ENCODE peak calls at places on chromosomes 1 and 21, in four cellular contexts. K is neuronal stem cell, D is trophoblast cell, U is H1. S is an unnamed sample.

GRCh38 chr1:185409763-185410528 is 92.9 kb upstream of the IVNS1ABP start:
- DNase-seq in K (no peak), D (no peak), U (no peak), S (peak)

GRCh38 chr1:240008298-240008697 is 83.4 kb upstream of the FMN2 start:
- DNase-seq in K (no peak), D (no peak), U (no peak), S (no peak)

GRCh38 chr1:85992756-85993155 is 163.8 kb downstream of the COL24A1 start:
- DNase-seq in K (no peak), D (no peak), U (no peak), S (peak)

GRCh38 chr1:169240449-169241242 is 127.0 kb downstream of the NME7 start:
- DNase-seq in K (no peak), D (no peak), U (no peak), S (no peak)

GRCh38 chr1:27643626-27644368 is 8.8 kb upstream of the FGR start:
- DNase-seq in K (no peak), D (peak), U (no peak), S (peak)

GRCh38 chr1:5622412-5622811 is 369.8 kb downstream of the NPHP4 start:
- DNase-seq in K (no peak), D (no peak), U (no peak), S (no peak)

GRCh38 chr1:185016880-185017279 is 28.5 kb upstream of the RNF2 start:
- DNase-seq in K (no peak), D (no peak), U (no peak), S (peak)

GRCh38 chr1:169003864-169004516 is 102.5 kb upstream of the ATP1B1 start:
- DNase-seq in K (no peak), D (no peak), U (no peak), S (peak)

GRCh38 chr1:6108937-6109636 is 63.4 kb downstream of the KCNAB2 start:
- DNase-seq in K (no peak), D (peak), U (peak), S (no peak)

GRCh38 chr1:2583871-2584341 is 2.7 kb upstream of the PRXL2B start:
- DNase-seq in K (no peak), D (no peak), U (no peak), S (no peak)

DNA sequence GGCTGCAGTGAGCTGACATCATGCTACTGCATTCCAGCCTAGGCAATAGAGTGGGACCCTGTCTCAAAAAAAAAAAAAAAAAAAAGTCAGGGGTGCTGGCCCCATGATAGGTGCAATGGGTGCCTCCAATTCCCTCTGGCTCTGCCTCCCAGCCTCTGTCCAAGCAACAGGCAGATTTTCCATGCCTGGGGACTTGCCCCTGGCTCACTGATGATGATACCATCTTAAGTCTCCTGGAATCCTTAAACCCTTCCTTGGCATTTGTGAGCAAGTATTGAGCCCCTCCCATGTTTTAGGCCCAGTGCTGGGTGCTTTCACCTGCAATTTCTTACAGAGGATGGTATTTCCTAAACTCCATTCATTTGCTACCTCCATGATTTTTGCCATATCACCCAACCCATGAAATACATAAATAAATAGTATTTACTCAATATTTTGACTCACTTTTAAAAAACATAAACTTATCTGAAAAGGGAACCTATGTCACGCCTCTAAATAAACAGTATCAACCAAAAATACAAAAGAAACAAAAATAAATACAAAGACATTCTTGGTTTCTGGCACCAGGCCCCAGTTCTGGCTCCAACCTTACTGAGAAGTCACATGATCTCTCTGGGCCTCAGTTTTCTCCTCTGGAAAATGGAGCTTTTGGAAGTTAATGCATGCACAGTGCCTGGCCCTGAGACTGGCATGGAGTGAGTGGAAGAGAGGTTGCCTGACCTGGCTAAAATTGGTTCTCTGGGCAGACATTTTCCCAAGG is 1.5 kb upstream of the ALPL start:
- DNase-seq in K (no peak), D (peak), U (no peak), S (no peak)
- H3K4me3 ChIP-seq in K (no peak), D (no peak), U (no peak), S (no peak)

GRCh38 chr1:192539450-192540132 is 36.0 kb upstream of the RGS1 start:
- DNase-seq in K (peak), D (peak), U (no peak), S (peak)
- H2BK12ac ChIP-seq in K (no peak), D (peak), U (no peak), S (peak)

DNA sequence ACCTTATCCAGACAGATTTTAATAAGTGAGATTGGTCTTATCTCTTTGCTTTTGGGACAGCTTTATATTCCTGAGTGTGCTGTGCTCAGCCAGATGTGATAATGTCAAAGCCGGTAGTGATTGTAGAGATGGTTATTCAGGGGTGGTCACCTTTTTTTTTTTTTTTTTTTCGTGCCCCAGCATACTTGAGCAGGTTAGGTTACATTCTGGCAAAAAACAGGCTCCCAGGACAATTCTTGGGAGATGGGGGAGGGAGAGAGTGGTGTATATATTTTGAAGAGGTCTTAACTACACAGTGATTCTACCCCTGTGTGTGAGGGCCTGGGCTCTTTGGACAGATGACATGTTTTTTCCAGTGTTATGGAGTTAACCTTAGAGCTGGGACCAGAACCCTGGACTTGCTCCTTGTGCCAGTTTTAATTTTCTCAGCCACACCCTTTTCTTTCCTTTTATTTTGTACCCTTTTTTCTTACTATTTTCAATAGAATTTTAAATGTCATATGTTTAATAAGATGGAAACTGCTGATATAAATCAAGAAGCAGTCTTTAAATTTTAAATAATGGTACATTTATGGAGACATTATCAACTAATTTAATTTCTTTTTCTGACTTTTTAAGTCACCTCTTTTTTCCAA is 88.4 kb downstream of the DYRK1A start:
- DNase-seq in K (no peak), D (peak), U (no peak), S (no peak)
- H3K4ac ChIP-seq in K (no peak), D (no peak), U (no peak), S (no peak)

DNA sequence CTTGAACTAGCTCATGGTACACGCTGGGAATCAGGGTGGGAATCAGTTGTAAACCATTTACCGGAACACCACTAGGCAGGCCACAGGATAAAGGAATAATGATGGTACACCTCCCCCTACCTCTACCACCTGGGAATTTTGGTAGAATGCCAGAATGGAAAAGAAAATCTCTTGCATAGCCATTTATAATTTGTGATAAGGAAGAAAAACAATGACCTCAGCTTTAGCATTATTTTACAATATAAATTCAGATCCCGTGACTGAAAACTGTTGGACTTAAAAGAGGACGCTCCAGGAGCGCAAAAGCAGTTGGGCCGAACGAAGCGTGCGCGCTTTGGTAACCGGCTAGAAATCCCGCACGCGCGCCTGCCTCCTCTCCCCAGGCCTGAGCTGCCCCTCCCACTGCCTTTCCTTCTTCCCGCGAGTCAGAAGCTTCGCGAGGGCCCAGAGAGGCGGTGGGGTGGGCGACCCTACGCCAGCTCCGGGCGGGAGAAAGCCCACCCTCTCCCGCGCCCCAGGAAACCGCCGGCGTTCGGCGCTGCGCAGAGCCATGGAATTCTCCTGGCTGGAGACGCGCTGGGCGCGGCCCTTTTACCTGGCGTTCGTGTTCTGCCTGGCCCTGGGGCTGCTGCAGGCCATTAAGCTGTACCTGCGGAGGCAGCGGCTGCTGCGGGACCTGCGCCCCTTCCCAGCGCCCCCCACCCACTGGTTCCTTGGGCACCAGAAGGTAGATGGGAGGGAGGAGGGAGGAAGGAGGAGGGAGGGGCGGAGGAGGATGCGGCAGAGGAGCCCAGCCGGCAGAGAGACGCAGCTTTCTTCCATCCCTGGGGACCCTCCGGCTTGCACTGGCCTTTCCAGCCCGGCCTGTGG is at the start of gene CYP4X1:
- DNase-seq in K (no peak), D (no peak), U (peak), S (no peak)
- H3K4me3 ChIP-seq in K (peak), D (peak), U (peak), S (peak)

DNA sequence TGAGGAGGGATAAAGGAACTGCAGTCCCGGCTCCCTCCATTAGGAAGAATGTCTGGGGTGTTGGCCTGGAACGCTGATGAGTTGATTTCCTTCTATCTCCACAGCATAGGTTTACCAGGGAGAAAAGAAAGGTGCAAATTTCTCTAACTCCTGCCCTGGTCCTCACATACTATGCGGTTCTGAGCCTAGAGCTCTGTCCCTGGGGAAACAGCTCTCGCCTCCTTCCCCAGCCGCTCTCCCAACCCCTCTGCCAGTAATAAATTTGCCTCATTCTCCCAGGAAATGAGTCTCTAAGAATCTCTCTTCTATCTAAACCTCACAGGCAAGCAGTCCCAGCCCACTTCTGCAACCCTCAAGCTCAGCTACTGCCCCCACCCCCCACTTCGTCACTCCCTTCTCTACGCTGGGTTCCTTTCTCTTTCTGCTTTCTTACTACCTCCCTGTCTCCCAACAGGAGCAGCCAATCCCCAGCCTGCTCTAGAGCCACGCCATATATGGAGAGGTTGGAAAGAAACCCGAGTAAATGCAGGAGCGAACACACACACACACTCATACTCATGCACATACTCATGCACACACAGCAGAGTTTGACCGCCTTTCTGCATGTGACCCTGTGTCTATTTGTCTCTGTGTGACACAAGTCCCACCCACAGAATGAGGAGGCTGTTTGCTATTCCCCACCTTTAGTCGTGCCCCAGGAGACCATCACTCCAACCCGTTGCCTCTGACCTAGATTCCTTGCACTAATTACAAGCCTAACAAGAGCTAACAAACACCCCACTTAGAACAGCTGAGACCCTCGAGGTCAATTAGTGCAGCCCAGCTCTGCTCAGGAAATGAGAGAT is 13.4 kb downstream of the PLEKHO1 start:
- DNase-seq in K (peak), D (peak), U (peak), S (peak)
- H2BK12ac ChIP-seq in K (no peak), D (peak), U (peak), S (peak)

GRCh38 chr1:41674501-41674900 is 190.0 kb upstream of the EDN2 start:
- DNase-seq in K (no peak), D (no peak), U (no peak), S (no peak)

GRCh38 chr1:41672173-41672572 is 187.7 kb upstream of the EDN2 start:
- DNase-seq in K (no peak), D (peak), U (no peak), S (peak)

GRCh38 chr1:41672641-41673313 is 188.3 kb upstream of the EDN2 start:
- DNase-seq in K (no peak), D (no peak), U (no peak), S (no peak)

GRCh38 chr1:41673806-41674205 is 189.3 kb upstream of the EDN2 start:
- DNase-seq in K (no peak), D (no peak), U (no peak), S (no peak)

GRCh38 chr1:41673355-41673754 is 188.9 kb upstream of the EDN2 start:
- DNase-seq in K (no peak), D (no peak), U (no peak), S (no peak)
- H3K4ac ChIP-seq in K (no peak), D (no peak), U (no peak), S (no peak)

GRCh38 chr21:41952568-41953248 is 1.1 kb downstream of the C2CD2 start:
- DNase-seq in K (no peak), D (no peak), U (no peak), S (peak)
- H3K4me3 ChIP-seq in K (peak), D (no peak), U (peak), S (peak)

GRCh38 chr1:178683304-178683703 is 41.7 kb upstream of the RALGPS2 start:
- DNase-seq in K (no peak), D (no peak), U (no peak), S (no peak)
- H2BK12ac ChIP-seq in K (no peak), D (no peak), U (no peak), S (peak)

GRCh38 chr1:228920791-228921190 is 185.5 kb downstream of the RHOU start:
- DNase-seq in K (no peak), D (no peak), U (no peak), S (no peak)

GRCh38 chr1:228917342-228917741 is 182.1 kb downstream of the RHOU start:
- DNase-seq in K (no peak), D (no peak), U (no peak), S (no peak)

GRCh38 chr1:228921473-228921872 is 186.2 kb downstream of the RHOU start:
- DNase-seq in K (no peak), D (no peak), U (no peak), S (no peak)

GRCh38 chr1:228919919-228920318 is 184.6 kb downstream of the RHOU start:
- DNase-seq in K (no peak), D (no peak), U (no peak), S (no peak)

GRCh38 chr1:228918335-228918734 is 183.1 kb downstream of the RHOU start:
- DNase-seq in K (no peak), D (no peak), U (no peak), S (no peak)
- H3K4ac ChIP-seq in K (no peak), D (no peak), U (no peak), S (no peak)

GRCh38 chr1:247365023-247365422 is 33.4 kb upstream of the ZNF496 start:
- DNase-seq in K (no peak), D (no peak), U (no peak), S (no peak)
- H3K4me3 ChIP-seq in K (no peak), D (no peak), U (no peak), S (no peak)